ENCODE peak calls at places on chromosome 21, in nine cellular contexts. B is upper lobe of right lung; P is mucosa of descending colon; Z is left ventricle myocardium inferior; V is fibroblast of lung; W is stomach; T is adrenal gland; E is lower lobe of right lung; C is CD8-positive, alpha-beta T cell. I is an unnamed sample. For H3K4me1, the result is how much of the 10 kb centered on the place peaks cover.

GRCh38 chr21:42079939-42080787 is 9.0 kb downstream of the UMODL1 start:
- DNase-seq in B (peak), P (no peak), Z (no peak), V (peak), W (no peak), T (no peak), E (no peak), C (no peak), I (no peak)

GRCh38 chr21:41802684-41803083 is 35.8 kb upstream of the RIPK4 start:
- DNase-seq in B (no peak), P (no peak), Z (peak), V (peak), W (no peak), T (peak), E (no peak), C (no peak), I (peak)

GRCh38 chr21:42850866-42851391 is 28.4 kb downstream of the WDR4 start:
- DNase-seq in B (peak), P (peak), Z (no peak), V (no peak), W (peak), T (peak), E (no peak), C (no peak), I (no peak)

GRCh38 chr21:17467829-17468228 is 45.0 kb upstream of the CXADR start:
- DNase-seq in B (no peak), P (no peak), Z (no peak), V (peak), W (no peak), T (no peak), E (no peak), C (no peak), I (no peak)

GRCh38 chr21:44650973-44651675 is 3.3 kb downstream of the KRTAP12-4 start:
- DNase-seq in B (no peak), P (no peak), Z (no peak), V (no peak), W (no peak), T (no peak), E (no peak), C (no peak), I (no peak)

GRCh38 chr21:43721225-43721605 is 2.3 kb downstream of the PDXK start:
- DNase-seq in B (no peak), P (no peak), Z (no peak), V (no peak), W (peak), T (peak), E (no peak), C (no peak), I (no peak)

GRCh38 chr21:34690041-34690792 is 21.4 kb downstream of the CLIC6 start:
- DNase-seq in B (no peak), P (no peak), Z (no peak), V (no peak), W (peak), T (no peak), E (no peak), C (no peak), I (no peak)

GRCh38 chr21:44508711-44509445 is 31.1 kb downstream of the KRTAP10-1 start:
- DNase-seq in B (no peak), P (no peak), Z (no peak), V (no peak), W (no peak), T (no peak), E (peak), C (no peak), I (no peak)

GRCh38 chr21:41926068-41926806 is 27.6 kb downstream of the C2CD2 start:
- DNase-seq in B (no peak), P (no peak), Z (no peak), V (peak), W (peak), T (peak), E (no peak), C (peak), I (no peak)

DNA sequence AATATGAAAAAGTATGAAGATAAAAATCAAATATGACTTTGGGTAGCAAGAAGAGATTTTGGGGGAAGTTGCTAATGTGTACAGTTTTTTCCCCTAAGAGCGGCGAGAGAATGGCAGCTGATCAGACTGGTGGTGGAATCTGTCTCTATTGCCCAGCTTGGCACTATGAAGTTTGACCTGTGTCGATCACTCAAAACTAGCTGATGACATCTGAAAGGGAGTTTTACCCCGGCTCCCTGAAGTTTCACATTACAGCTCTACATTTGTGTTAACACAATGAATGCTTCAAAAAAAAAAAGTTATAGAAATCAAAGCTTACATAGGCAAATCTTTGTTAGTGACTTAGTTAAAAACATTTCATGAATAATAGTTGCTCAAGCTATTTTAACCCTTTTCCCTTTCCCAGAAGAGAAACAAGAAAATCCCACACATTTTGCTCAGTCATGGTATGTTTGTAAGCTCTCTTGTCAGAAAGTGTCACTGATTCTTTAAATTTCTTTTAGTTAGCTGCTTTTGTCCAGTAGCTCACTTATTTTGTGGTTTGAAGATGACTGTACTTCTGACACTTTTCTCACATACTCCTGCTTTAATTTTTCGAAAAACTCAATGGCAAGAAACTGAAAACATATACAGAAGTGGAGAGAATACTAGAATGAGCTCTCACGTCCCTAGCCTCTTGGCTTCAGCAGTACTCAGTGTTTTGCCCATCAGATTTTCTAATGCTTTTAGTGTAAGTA is 41.3 kb downstream of the DYRK1A start:
- DNase-seq in B (no peak), P (no peak), Z (no peak), V (peak), W (no peak), T (no peak), E (no peak), C (no peak), I (no peak)
- H3K4me1 ChIP-seq in B (under half), P (under half), Z (half or more), V (under half), W (under half), T (half or more), E (half or more), C (half or more), I (under half)

GRCh38 chr21:38712076-38712475 is 93.7 kb upstream of the ETS2 start:
- DNase-seq in B (no peak), P (no peak), Z (no peak), V (peak), W (no peak), T (peak), E (no peak), C (no peak), I (no peak)
- TF ChIP-seq CTCF in B (peak), P (peak), Z (peak), V (peak), W (peak), T (no peak), E (peak), C (no peak), I (peak)

GRCh38 chr21:45802956-45803612 is 159.6 kb downstream of the PCBP3 start:
- DNase-seq in B (no peak), P (no peak), Z (no peak), V (no peak), W (no peak), T (no peak), E (no peak), C (no peak), I (no peak)
- H3K4me1 ChIP-seq in B (under half), P (under half), Z (under half), V (under half), W (under half), T (under half), E (under half), C (under half), I (under half)

DNA sequence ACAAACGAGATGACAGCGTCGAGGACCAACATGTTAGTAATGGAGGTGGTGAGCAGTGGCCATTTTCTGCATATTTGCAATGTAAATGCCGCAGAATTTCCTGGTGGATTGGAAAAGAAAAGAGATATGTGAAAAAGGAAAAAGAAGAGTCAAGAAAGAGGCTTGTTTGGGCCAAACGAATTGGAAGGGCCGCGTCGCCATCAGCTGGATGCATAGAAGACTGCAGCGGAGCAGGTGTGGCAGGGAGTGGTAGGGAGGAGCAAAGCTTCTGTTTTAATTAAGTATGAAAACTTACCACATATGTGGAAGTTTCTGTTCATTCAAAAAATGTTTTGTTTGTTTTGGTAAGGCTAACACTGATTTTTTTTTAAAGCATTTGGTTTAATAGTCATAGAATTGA is 690.7 kb downstream of the NCAM2 start:
- DNase-seq in B (peak), P (no peak), Z (no peak), V (peak), W (no peak), T (peak), E (no peak), C (no peak), I (no peak)
- TF ChIP-seq CTCF in B (peak), P (no peak), Z (peak), V (peak), W (no peak), T (no peak), E (no peak), C (no peak), I (no peak)

DNA sequence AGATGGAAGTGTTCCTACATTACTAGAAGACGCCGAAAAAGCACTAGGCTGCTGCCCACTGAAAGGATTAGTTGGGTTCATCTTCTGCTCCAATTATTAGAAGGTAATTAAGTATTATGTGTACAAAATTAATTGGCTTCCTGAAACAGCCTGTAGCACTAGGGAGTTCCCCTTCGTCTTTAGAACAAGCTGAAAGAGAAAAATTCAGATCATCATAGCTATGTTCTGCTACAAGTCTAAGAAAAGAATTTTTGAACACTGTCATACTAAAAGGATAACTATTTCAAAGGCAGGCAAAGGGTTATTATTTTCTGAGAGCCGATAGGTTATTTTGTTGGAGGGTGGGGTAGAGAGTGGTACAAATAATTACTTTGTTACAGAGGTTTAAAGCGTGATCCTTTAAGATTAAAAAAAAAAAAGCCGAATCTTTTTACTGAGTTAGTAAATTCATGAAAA is at the start of gene MCM3AP:
- DNase-seq in B (no peak), P (no peak), Z (no peak), V (no peak), W (no peak), T (no peak), E (no peak), C (no peak), I (no peak)
- H3K4me1 ChIP-seq in B (half or more), P (under half), Z (half or more), V (under half), W (under half), T (half or more), E (half or more), C (under half), I (under half)

DNA sequence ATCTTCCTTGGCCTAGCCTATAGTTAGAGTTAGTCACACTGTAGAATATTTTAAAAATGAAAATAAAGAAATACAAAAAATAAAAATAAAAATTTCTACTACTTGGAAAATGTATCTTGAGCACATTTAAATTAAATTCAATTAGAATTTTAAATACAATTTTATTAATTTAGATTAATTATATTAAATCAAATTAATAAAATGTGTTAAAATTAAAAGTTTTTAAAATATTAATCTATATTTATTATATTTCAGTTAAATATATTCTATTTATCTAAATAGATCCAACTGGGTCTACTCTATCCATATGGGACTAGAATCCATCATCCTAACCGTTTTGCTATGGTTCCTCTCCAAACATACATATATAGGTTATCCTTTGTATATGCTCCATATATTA is 588.3 kb upstream of the TMPRSS15 start:
- DNase-seq in B (no peak), P (no peak), Z (no peak), V (no peak), W (no peak), T (no peak), E (no peak), C (no peak), I (no peak)
- TF ChIP-seq CTCF in B (no peak), P (no peak), Z (no peak), V (no peak), W (no peak), T (no peak), E (no peak), C (no peak), I (no peak)

DNA sequence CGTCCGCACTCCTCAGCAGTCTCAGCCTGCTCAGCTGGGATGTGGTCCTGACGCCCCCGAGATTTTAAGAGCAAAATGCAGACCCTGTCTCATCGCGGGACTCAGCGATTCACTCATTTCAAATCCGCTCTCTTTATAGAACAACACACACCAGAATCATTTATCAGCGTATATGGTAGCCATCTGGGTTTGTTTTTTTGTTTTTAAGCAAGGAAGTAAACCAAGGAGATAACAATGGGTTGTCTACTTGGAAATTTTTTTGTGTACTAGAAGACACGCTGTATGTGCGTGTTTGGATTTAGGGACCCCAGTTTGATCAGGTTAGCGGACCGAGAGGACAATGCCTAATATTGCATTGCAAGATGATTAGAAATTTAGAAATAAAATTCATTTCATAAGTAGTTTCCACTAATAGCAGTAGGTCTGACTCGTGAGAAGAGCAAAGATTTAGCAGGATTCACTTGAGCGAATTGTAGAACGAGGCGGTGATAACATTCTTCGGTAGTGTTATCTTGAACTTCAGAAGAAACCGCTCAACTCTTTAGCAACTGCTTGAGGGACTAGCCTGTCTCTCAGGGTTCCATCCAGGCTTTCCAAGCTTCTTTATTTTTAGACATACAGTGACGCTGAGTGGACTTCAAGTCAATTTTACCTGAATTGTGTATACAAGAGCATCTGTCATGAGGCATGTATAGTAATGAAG is 1.3 kb downstream of the GABPA start:
- DNase-seq in B (no peak), P (no peak), Z (no peak), V (peak), W (no peak), T (peak), E (no peak), C (no peak), I (no peak)
- H3K4me1 ChIP-seq in B (under half), P (under half), Z (half or more), V (under half), W (under half), T (under half), E (under half), C (under half), I (under half)

GRCh38 chr21:31537872-31538576 is 121.5 kb upstream of the SOD1 start:
- DNase-seq in B (no peak), P (no peak), Z (no peak), V (no peak), W (no peak), T (no peak), E (no peak), C (no peak), I (no peak)
- TF ChIP-seq CTCF in B (no peak), P (no peak), Z (no peak), V (peak), W (no peak), T (no peak), E (no peak), C (no peak), I (no peak)

GRCh38 chr21:33232640-33233039 is 2.9 kb downstream of the IFNAR2 start:
- DNase-seq in B (no peak), P (no peak), Z (no peak), V (no peak), W (no peak), T (no peak), E (no peak), C (no peak), I (no peak)

GRCh38 chr21:33230518-33231324 is 983 bp downstream of the IFNAR2 start:
- DNase-seq in B (peak), P (peak), Z (peak), V (peak), W (no peak), T (peak), E (peak), C (peak), I (peak)

GRCh38 chr21:33229776-33230517 is at the start of gene IFNAR2:
- DNase-seq in B (peak), P (peak), Z (peak), V (peak), W (peak), T (peak), E (peak), C (peak), I (peak)

GRCh38 chr21:33229099-33229775 is 501 bp upstream of the IFNAR2 start:
- DNase-seq in B (no peak), P (no peak), Z (no peak), V (no peak), W (no peak), T (no peak), E (no peak), C (no peak), I (no peak)

DNA sequence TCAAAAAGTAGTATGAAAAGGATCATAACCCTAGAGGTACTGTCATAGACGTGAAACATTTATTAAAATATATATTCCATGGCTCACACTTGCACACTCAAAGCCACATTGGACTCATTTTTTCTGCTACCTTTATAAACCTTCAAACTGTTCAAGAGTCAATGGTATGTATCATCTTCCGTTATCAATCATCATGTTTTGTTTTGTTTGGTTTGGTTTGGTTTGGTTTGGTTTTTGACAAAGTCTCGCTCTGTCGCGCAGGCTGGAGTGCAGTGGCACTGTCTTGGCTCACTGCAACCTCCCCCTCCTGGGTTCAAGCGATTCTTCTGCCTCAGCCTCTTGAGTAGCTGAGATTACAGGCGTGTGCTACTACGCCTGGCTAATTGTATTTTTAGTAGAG is 1.8 kb downstream of the IFNAR2 start:
- DNase-seq in B (no peak), P (no peak), Z (no peak), V (no peak), W (no peak), T (no peak), E (no peak), C (no peak), I (no peak)
- H3K4me1 ChIP-seq in B (under half), P (under half), Z (half or more), V (under half), W (under half), T (under half), E (under half), C (half or more), I (under half)

I was measured in uterus.